ENCODE peak calls at places on chromosomes 2 and 18, in eight cellular contexts. K is colonic mucosa, E is GM12864, F is AG04449, R is gastrocnemius medialis, A is WTC11, L is adrenal gland, Q is astrocyte of the spinal cord. M is an unnamed sample.

GRCh38 chr2:241254904-241255351 is 60.5 kb downstream of the HDLBP start:
- DNase-seq in K (no peak), E (no peak), F (no peak), R (no peak), A (no peak), L (peak), Q (no peak), M (no peak)

GRCh38 chr18:76490701-76491171 is 4.3 kb downstream of the ZNF516 start:
- DNase-seq in K (peak), E (no peak), F (no peak), R (peak), A (peak), L (peak), Q (no peak), M (no peak)

GRCh38 chr18:23856466-23857175 is 157.9 kb upstream of the TTC39C start:
- DNase-seq in K (no peak), E (no peak), F (no peak), R (no peak), A (no peak), L (no peak), Q (peak), M (no peak)

GRCh38 chr2:119402645-119403560 is 28.8 kb upstream of the TMEM37 start:
- DNase-seq in K (peak), E (no peak), F (no peak), R (no peak), A (no peak), L (peak), Q (no peak), M (no peak)

GRCh38 chr2:24917086-24917485 is 3.0 kb downstream of the ADCY3 start:
- DNase-seq in K (no peak), E (no peak), F (no peak), R (no peak), A (no peak), L (no peak), Q (no peak), M (no peak)

GRCh38 chr2:84865181-84865783 is 15.6 kb downstream of the TRABD2A start:
- DNase-seq in K (no peak), E (no peak), F (no peak), R (no peak), A (no peak), L (no peak), Q (peak), M (no peak)

GRCh38 chr2:237882510-237883481 is 23.4 kb downstream of the RAMP1 start:
- DNase-seq in K (no peak), E (no peak), F (no peak), R (peak), A (no peak), L (no peak), Q (no peak), M (no peak)

GRCh38 chr2:35462226-35462983 is 893.2 kb upstream of the CRIM1 start:
- DNase-seq in K (no peak), E (no peak), F (peak), R (no peak), A (no peak), L (no peak), Q (peak), M (no peak)

GRCh38 chr2:127632592-127633489 is 13.1 kb upstream of the GPR17 start:
- DNase-seq in K (no peak), E (no peak), F (no peak), R (no peak), A (no peak), L (no peak), Q (no peak), M (no peak)

GRCh38 chr2:206981089-206981674 is 41.9 kb downstream of the CPO start:
- DNase-seq in K (no peak), E (no peak), F (no peak), R (no peak), A (no peak), L (peak), Q (no peak), M (no peak)

GRCh38 chr2:152055366-152056108 is 43.3 kb downstream of the CACNB4 start:
- DNase-seq in K (no peak), E (no peak), F (no peak), R (no peak), A (no peak), L (no peak), Q (peak), M (no peak)

GRCh38 chr2:10022041-10022421 is 21.3 kb upstream of the KLF11 start:
- DNase-seq in K (no peak), E (no peak), F (no peak), R (no peak), A (no peak), L (no peak), Q (no peak), M (no peak)

GRCh38 chr2:10020001-10020400 is 23.3 kb upstream of the KLF11 start:
- DNase-seq in K (no peak), E (no peak), F (no peak), R (no peak), A (peak), L (no peak), Q (no peak), M (no peak)

GRCh38 chr2:10022464-10022863 is 20.9 kb upstream of the KLF11 start:
- DNase-seq in K (no peak), E (no peak), F (no peak), R (no peak), A (no peak), L (no peak), Q (no peak), M (no peak)

GRCh38 chr2:10019174-10019971 is 24.0 kb upstream of the KLF11 start:
- DNase-seq in K (no peak), E (no peak), F (no peak), R (no peak), A (no peak), L (no peak), Q (no peak), M (no peak)

DNA sequence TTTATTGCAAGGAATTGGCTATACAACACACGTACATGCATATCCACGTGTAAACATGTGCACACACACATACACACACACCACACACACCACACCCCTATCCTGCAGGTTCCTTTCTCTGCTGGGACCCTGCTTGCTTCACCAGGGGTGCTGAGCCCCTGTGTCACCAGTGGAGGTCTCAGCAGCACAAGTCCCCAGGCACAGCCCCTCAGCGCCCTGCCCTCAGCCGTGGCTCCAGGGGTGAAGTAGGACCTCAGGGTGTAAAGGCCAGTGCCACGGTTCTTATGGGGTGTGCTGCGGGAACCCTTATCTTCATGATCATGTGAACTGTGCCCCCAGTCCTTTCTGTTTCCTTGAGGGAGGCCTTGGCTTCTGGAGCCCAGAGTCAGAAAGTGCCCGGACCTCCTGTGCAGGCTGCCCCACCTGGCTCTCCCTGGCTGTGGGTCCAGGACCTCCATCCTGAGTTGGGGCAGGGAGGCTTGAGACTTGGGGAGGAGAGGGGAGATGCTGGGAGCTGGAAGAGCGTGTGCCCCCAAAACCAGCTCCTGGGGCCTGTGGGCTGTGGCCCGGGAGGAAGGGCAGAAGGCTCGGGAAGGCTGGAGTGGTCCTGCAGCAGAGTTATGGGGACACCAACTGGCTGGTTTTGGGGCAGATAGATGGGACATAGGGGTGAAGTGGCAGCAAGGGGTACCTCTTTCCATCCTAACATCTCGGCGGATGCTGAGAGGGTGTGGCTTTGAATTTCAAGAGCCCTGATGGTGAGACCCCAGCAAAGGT is 20.3 kb upstream of the KLF11 start:
- DNase-seq in K (no peak), E (no peak), F (no peak), R (no peak), A (no peak), L (no peak), Q (no peak), M (no peak)
- TF ChIP-seq CTCF in K (no peak), E (no peak), F (peak), R (no peak), A (no peak), L (no peak), Q (peak), M (peak)

GRCh38 chr2:13201924-13202323 is 485.2 kb downstream of the TRIB2 start:
- DNase-seq in K (no peak), E (no peak), F (no peak), R (no peak), A (no peak), L (no peak), Q (peak), M (no peak)
- TF ChIP-seq CTCF in K (no peak), E (no peak), F (no peak), R (no peak), A (no peak), L (no peak), Q (peak), M (no peak)

GRCh38 chr2:124318913-124319312 is 293.8 kb downstream of the CNTNAP5 start:
- DNase-seq in K (no peak), E (no peak), F (no peak), R (no peak), A (no peak), L (no peak), Q (no peak), M (no peak)
- TF ChIP-seq CTCF in K (no peak), E (no peak), F (no peak), R (no peak), A (no peak), L (no peak), Q (no peak), M (no peak)

GRCh38 chr2:41395692-41396091 is 652.1 kb upstream of the PKDCC start:
- DNase-seq in K (no peak), E (no peak), F (no peak), R (no peak), A (no peak), L (no peak), Q (no peak), M (no peak)

GRCh38 chr2:41405429-41405828 is 642.4 kb upstream of the PKDCC start:
- DNase-seq in K (no peak), E (no peak), F (no peak), R (no peak), A (no peak), L (no peak), Q (no peak), M (no peak)

GRCh38 chr2:41394541-41394940 is 653.3 kb upstream of the PKDCC start:
- DNase-seq in K (no peak), E (no peak), F (no peak), R (no peak), A (no peak), L (no peak), Q (no peak), M (no peak)

DNA sequence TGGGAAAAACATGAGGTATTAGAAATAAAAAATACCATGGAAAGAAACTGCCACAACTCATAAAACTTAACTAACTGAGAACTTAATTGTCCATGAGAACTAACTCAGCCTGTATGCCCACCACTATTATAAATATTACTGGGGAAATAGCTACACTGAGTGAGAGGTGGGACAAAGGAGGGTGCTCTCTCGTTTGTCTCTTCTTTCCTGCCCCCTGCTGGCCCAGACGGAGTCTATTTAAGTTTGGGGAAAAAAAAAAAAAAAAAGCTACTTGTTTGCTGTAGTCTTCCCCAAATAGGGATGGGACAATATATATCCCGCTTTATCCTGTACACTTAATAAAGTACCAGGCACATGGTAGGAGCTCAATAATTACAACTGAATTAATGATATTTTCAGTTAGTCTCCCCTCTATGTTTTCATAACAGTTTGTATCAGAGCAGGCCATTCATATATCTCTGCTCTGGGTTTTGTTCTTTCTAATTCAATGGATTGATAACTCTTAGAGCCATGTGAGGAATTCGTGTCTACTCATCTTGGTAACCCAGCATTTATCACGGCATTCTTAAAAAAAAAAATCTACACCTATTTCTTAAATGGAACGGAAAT is 647.7 kb upstream of the PKDCC start:
- DNase-seq in K (no peak), E (no peak), F (no peak), R (no peak), A (peak), L (peak), Q (peak), M (no peak)
- TF ChIP-seq CTCF in K (no peak), E (peak), F (no peak), R (no peak), A (no peak), L (no peak), Q (peak), M (no peak)

GRCh38 chr2:66584011-66584410 is 149.1 kb downstream of the MEIS1 start:
- DNase-seq in K (no peak), E (no peak), F (no peak), R (no peak), A (no peak), L (peak), Q (no peak), M (no peak)

GRCh38 chr2:66585616-66586015 is 150.7 kb downstream of the MEIS1 start:
- DNase-seq in K (no peak), E (no peak), F (no peak), R (no peak), A (no peak), L (no peak), Q (no peak), M (no peak)

GRCh38 chr2:66582975-66583842 is 148.3 kb downstream of the MEIS1 start:
- DNase-seq in K (no peak), E (no peak), F (no peak), R (no peak), A (peak), L (no peak), Q (no peak), M (no peak)

GRCh38 chr2:66582364-66582974 is 147.5 kb downstream of the MEIS1 start:
- DNase-seq in K (no peak), E (no peak), F (no peak), R (no peak), A (no peak), L (no peak), Q (no peak), M (no peak)

GRCh38 chr2:66587216-66587615 is 152.3 kb downstream of the MEIS1 start:
- DNase-seq in K (no peak), E (no peak), F (no peak), R (no peak), A (peak), L (no peak), Q (no peak), M (no peak)
- TF ChIP-seq CTCF in K (no peak), E (no peak), F (no peak), R (no peak), A (peak), L (no peak), Q (no peak), M (peak)

GRCh38 chr2:225556461-225556860 is 157.0 kb downstream of the NYAP2 start:
- DNase-seq in K (no peak), E (no peak), F (no peak), R (no peak), A (peak), L (no peak), Q (no peak), M (no peak)
- TF ChIP-seq CTCF in K (no peak), E (no peak), F (no peak), R (no peak), A (no peak), L (no peak), Q (peak), M (no peak)

DNA sequence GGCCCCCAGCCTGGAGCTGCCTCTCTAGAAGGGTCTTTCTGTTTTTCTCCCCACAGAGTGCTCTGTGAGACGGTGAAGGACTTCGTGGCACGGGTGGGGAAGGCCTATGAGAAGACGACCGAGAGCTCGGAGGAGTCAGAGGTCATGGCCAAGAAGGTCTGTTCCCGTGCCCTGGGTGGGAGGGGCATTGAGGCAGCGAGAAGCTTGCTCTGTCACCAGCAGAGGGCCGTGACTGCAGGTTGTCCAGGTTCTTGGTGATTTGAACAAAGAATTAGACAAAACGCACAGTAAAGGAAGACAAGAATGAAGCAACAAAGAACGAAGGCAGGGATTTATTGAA is 93.9 kb downstream of the DGKD start:
- DNase-seq in K (no peak), E (no peak), F (no peak), R (peak), A (peak), L (no peak), Q (no peak), M (no peak)
- TF ChIP-seq CTCF in K (no peak), E (no peak), F (peak), R (no peak), A (no peak), L (no peak), Q (peak), M (peak)